ENCODE peak calls at places on chromosomes 16 and 17, in four cellular contexts. One of them, this sample, is unnamed.

GRCh38 chr17:2580641-2581040 is 12.8 kb upstream of the PAFAH1B1 start:
- DNase-seq in ovary: no peak
- DNase-seq in A549: no peak
- DNase-seq in stomach: no peak
- DNase-seq in this sample: no peak

GRCh38 chr16:86193528-86194193 is 294.7 kb downstream of the IRF8 start:
- DNase-seq in stomach: no peak
- DNase-seq in ovary: no peak
- DNase-seq in A549: no peak
- DNase-seq in this sample: peak

GRCh38 chr16:56450275-56450889 is 750 bp downstream of the NUDT21 start:
- DNase-seq in stomach: no peak
- DNase-seq in A549: no peak
- DNase-seq in ovary: no peak
- DNase-seq in this sample: no peak

GRCh38 chr16:58464047-58464915 is 35.7 kb upstream of the NDRG4 start:
- DNase-seq in stomach: peak
- DNase-seq in A549: no peak
- DNase-seq in ovary: no peak
- DNase-seq in this sample: no peak

GRCh38 chr16:27174798-27175197 is 28.5 kb upstream of the KDM8 start:
- DNase-seq in ovary: no peak
- DNase-seq in stomach: no peak
- DNase-seq in A549: peak
- DNase-seq in this sample: no peak

GRCh38 chr17:63838586-63839184 is 3.8 kb downstream of the SMARCD2 start:
- DNase-seq in ovary: peak
- DNase-seq in A549: no peak
- DNase-seq in stomach: peak
- DNase-seq in this sample: peak

GRCh38 chr17:72049914-72050313 is 70.9 kb upstream of the SOX9 start:
- DNase-seq in ovary: no peak
- DNase-seq in A549: no peak
- DNase-seq in stomach: no peak
- DNase-seq in this sample: no peak

GRCh38 chr17:36728030-36728991 is 126.9 kb downstream of the MRM1 start:
- DNase-seq in stomach: no peak
- DNase-seq in ovary: no peak
- DNase-seq in A549: no peak
- DNase-seq in this sample: no peak

GRCh38 chr17:68035131-68035522 is 408 bp upstream of the KPNA2 start:
- DNase-seq in ovary: peak
- DNase-seq in A549: peak
- DNase-seq in stomach: peak
- DNase-seq in this sample: peak

GRCh38 chr17:30095507-30096244 is 20.9 kb upstream of the NSRP1 start:
- DNase-seq in ovary: no peak
- DNase-seq in stomach: no peak
- DNase-seq in A549: peak
- DNase-seq in this sample: no peak

GRCh38 chr16:14523632-14524031 is 106.4 kb downstream of the PARN start:
- DNase-seq in A549: no peak
- DNase-seq in ovary: no peak
- DNase-seq in stomach: no peak
- DNase-seq in this sample: no peak

GRCh38 chr17:44362479-44362963 is 1.1 kb downstream of the FAM171A2 start:
- DNase-seq in ovary: no peak
- DNase-seq in stomach: no peak
- DNase-seq in A549: no peak
- DNase-seq in this sample: peak
- H3K4me3 ChIP-seq in ovary: peak
- H3K4me3 ChIP-seq in stomach: peak
- H3K4me3 ChIP-seq in A549: peak
- H3K4me3 ChIP-seq in this sample: peak

GRCh38 chr16:20906225-20906870 is 5.8 kb downstream of the LYRM1 start:
- DNase-seq in ovary: no peak
- DNase-seq in A549: no peak
- DNase-seq in stomach: no peak
- DNase-seq in this sample: no peak

GRCh38 chr16:20915733-20916132 is 15.2 kb downstream of the LYRM1 start:
- DNase-seq in ovary: no peak
- DNase-seq in A549: no peak
- DNase-seq in stomach: no peak
- DNase-seq in this sample: no peak

GRCh38 chr16:20911361-20911760 is 10.8 kb downstream of the LYRM1 start:
- DNase-seq in ovary: no peak
- DNase-seq in stomach: no peak
- DNase-seq in A549: no peak
- DNase-seq in this sample: no peak

GRCh38 chr16:20906871-20907255 is 6.3 kb downstream of the LYRM1 start:
- DNase-seq in stomach: no peak
- DNase-seq in ovary: no peak
- DNase-seq in A549: no peak
- DNase-seq in this sample: no peak

DNA sequence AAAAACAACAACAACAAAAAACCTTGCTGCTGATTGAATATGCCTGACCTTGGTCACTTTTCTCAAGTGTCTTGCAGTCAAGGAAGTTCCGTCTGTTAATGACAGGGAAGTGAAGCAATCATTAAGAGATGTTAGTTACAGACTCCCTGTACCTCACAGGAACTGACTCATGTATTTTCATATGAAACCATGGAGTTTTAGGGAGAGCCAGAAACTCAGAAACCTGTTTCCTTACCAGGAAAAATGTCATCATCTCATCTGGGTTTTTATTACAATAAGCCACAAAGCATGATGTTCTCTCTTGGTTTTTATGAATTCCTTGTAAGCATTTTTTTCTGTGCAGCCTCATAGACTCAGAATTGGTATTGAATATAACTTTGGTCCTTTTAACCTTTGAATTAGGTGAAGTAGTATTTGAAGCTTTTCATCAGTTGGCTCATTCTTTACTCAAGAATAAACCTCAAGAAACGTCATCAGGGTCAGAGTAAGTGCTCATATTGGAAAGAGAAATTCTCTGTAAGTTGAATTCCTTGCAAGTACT is 10.3 kb downstream of the LYRM1 start:
- DNase-seq in ovary: no peak
- DNase-seq in A549: no peak
- DNase-seq in stomach: no peak
- DNase-seq in this sample: no peak
- TF ChIP-seq EP300 in ovary: no peak
- TF ChIP-seq EP300 in A549: no peak
- TF ChIP-seq EP300 in stomach: no peak
- TF ChIP-seq EP300 in this sample: no peak

DNA sequence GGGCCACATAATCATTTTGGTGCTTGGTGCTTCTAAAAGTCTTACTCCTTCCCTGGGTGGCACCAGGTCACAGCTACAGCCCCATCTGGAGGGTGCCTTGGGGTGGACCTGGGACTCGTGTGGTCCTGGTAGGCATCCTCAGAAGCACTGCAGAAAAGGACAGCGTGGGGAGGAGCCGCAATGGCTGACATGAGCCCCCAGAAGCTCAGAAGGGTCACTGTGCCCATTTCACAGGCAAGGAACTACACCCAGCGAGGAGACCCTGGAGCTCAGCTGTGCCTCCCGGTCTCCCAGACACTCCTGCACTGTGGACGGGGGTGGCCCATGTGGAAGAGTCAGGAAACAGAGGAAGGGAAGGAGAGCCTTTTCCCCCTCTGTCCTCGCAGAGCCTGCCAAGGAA is 26.4 kb downstream of the C17orf100 start:
- DNase-seq in stomach: no peak
- DNase-seq in A549: no peak
- DNase-seq in ovary: no peak
- DNase-seq in this sample: no peak
- TF ChIP-seq POLR2A in stomach: no peak
- TF ChIP-seq POLR2A in A549: no peak
- TF ChIP-seq POLR2A in ovary: no peak
- TF ChIP-seq POLR2A in this sample: no peak

GRCh38 chr17:48553837-48554236 is 8.9 kb upstream of the HOXB2 start:
- DNase-seq in stomach: no peak
- DNase-seq in ovary: no peak
- DNase-seq in A549: no peak
- DNase-seq in this sample: no peak
- H3K4me3 ChIP-seq in stomach: peak
- H3K4me3 ChIP-seq in ovary: no peak
- H3K4me3 ChIP-seq in A549: peak
- H3K4me3 ChIP-seq in this sample: peak

GRCh38 chr16:87723224-87723619 is 42.6 kb downstream of the KLHDC4 start:
- DNase-seq in A549: no peak
- DNase-seq in ovary: peak
- DNase-seq in stomach: peak
- DNase-seq in this sample: no peak
- TF ChIP-seq EP300 in A549: no peak
- TF ChIP-seq EP300 in ovary: no peak
- TF ChIP-seq EP300 in stomach: no peak
- TF ChIP-seq EP300 in this sample: no peak

DNA sequence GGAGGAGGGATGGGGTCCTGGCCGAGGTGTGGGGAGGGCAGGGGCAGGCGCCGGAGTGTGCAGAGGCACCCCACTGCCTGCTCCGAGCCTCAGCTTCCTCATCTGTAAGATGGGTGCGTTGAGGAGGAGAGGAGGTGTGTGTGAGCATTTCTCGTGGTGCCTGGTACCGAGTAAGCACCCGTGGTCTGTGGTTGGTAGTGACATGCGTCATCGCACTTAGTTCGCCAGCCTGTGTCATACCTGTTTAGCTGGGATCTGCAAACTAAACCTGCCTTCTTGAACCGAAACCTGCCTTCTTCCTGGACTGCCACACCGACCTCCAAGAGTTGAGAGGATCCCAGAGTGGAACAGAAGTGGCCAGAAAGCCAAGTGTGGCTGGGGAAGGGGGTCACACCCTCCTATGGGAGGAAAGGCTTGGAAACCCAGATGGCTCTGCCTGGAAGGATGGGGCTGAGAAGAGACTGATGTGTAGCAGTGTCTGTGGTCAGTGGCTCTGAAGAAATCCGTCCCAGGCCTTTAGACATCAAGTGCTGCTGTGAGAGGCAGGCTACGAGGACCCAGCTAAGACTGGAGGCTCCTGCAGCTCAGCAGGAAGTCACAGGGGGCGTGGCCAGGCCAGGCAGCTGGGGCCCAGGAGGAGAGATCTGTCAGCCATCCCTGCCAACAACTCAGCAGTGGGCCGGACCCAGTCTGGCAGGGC is 162.6 kb upstream of the PLCG2 start:
- DNase-seq in ovary: peak
- DNase-seq in stomach: peak
- DNase-seq in A549: no peak
- DNase-seq in this sample: peak
- TF ChIP-seq POLR2A in ovary: no peak
- TF ChIP-seq POLR2A in stomach: no peak
- TF ChIP-seq POLR2A in A549: no peak
- TF ChIP-seq POLR2A in this sample: no peak

DNA sequence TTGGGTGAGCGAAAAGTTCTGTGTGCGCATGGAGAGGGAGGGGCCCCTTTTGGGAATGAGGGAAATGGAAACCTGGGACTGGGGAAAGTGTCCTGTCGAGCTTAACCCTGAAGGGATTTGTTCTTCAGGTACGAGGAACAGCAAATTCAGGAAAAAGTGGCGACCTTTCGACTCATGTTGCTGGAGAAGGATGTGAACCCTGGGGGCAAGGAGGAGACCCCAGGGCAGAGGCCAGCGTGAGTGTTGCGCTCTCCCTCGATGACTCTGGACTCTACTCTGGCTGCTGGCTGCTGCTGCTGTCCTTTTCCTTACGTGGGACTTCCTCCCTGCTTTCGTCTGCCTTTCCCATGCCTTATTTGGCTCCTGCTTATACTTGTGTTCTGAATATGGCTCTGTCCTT is 4.9 kb downstream of the SRRM2 start:
- DNase-seq in ovary: no peak
- DNase-seq in A549: no peak
- DNase-seq in stomach: no peak
- DNase-seq in this sample: no peak
- H3K4me3 ChIP-seq in ovary: no peak
- H3K4me3 ChIP-seq in A549: no peak
- H3K4me3 ChIP-seq in stomach: no peak
- H3K4me3 ChIP-seq in this sample: no peak

DNA sequence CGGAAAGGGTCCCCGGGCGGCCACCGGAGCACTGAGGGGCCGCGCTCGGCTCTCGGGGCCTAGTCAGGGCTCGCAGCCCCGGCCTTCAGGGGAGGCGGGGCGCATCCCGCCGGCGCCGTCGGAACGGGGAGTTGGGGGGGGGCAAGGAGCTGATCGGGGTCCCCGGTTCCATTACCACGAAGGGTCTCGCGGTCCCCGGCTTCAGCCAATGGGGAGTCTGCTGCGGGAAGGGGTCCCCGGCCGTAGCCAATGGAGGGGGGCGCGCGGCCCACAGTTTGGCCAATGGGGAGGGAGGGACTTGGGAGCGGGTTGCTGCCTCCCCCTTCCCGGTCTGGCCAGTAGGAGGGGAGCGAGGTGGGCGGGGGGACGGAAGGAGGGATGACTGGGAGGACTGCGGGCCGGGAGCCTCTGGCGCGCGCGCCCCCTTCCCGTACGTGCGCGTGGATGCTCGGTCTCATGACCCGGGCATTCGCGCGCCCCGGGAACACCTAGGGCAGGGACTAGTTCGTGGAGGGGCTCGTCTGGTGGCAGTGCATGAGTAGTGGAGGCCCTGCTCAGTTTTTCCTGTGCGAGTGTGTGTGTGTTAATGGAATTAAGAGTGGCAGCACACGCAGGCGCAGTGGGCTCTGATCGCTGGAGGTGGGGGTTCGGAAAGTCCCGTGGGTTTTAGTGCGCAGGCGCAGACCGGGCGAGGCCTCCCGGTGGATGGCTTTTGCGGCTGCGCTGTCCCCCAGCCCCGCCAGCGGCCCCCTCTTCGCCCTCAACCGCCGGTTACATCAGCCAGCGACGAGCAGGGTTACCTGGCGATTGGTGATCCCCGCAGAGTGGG is 1.1 kb downstream of the ATXN2L start:
- DNase-seq in ovary: peak
- DNase-seq in stomach: peak
- DNase-seq in A549: peak
- DNase-seq in this sample: peak
- TF ChIP-seq EP300 in ovary: no peak
- TF ChIP-seq EP300 in stomach: no peak
- TF ChIP-seq EP300 in A549: no peak
- TF ChIP-seq EP300 in this sample: no peak